ENCODE peak calls at places on chromosomes 12 and 14, in six cellular contexts. R, O, M, B, X and A are unnamed samples.

GRCh38 chr14:69518341-69519101 is 34.0 kb downstream of the PLEKHD1 start:
- DNase-seq in R (no peak), O (no peak), M (no peak), B (no peak), X (peak; percentile 58), A (peak; percentile 39)

GRCh38 chr12:68675098-68675842 is 11.5 kb upstream of the NUP107 start:
- DNase-seq in R (peak; percentile 17), O (no peak), M (peak; percentile 76), B (no peak), X (no peak), A (peak; percentile 13)

GRCh38 chr12:27462851-27463250 is 16.3 kb downstream of the SMCO2 start:
- DNase-seq in R (no peak), O (no peak), M (no peak), B (no peak), X (no peak), A (no peak)

GRCh38 chr12:56593909-56594621 is 36.1 kb downstream of the BAZ2A start:
- DNase-seq in R (peak; percentile 63), O (no peak), M (peak; percentile 66), B (peak; percentile 81), X (peak; percentile 70), A (peak; percentile 62)

GRCh38 chr14:58455593-58456265 is 28.2 kb downstream of the KIAA0586 start:
- DNase-seq in R (no peak), O (no peak), M (no peak), B (peak; percentile 24), X (no peak), A (no peak)

GRCh38 chr14:59199614-59200013 is 11.1 kb downstream of the DAAM1 start:
- DNase-seq in R (no peak), O (no peak), M (no peak), B (no peak), X (no peak), A (no peak)

GRCh38 chr12:80045594-80045993 is 53.7 kb upstream of the OTOGL start:
- DNase-seq in R (no peak), O (no peak), M (no peak), B (peak; percentile 85), X (no peak), A (no peak)

GRCh38 chr12:176321-177181 is 37.4 kb downstream of the SLC6A12 start:
- DNase-seq in R (no peak), O (no peak), M (no peak), B (peak; percentile 61), X (no peak), A (no peak)

GRCh38 chr14:64801800-64802199 is 77.9 kb downstream of the SPTB start:
- DNase-seq in R (peak; percentile 25), O (no peak), M (no peak), B (peak; percentile 17), X (no peak), A (no peak)

GRCh38 chr12:2819810-2820209 is 7.3 kb downstream of the ITFG2 start:
- DNase-seq in R (no peak), O (no peak), M (no peak), B (no peak), X (no peak), A (no peak)

GRCh38 chr14:104386281-104386841 is 193.2 kb upstream of the C14orf180 start:
- DNase-seq in R (no peak), O (no peak), M (peak; percentile 31), B (no peak), X (peak; percentile 18), A (no peak)

GRCh38 chr12:22856120-22856699 is 231.2 kb downstream of the ETNK1 start:
- DNase-seq in R (peak; percentile 12), O (no peak), M (no peak), B (peak; percentile 45), X (no peak), A (peak; percentile 61)

GRCh38 chr12:84315926-84316325 is 596.7 kb downstream of the SLC6A15 start:
- DNase-seq in R (no peak), O (no peak), M (no peak), B (no peak), X (no peak), A (no peak)

GRCh38 chr12:57896437-57897201 is 44.7 kb upstream of the ATP23 start:
- DNase-seq in R (no peak), O (no peak), M (peak; percentile 46), B (peak; percentile 64), X (peak; percentile 79), A (no peak)

GRCh38 chr12:58656254-58657009 is 263.9 kb downstream of the LRIG3 start:
- DNase-seq in R (no peak), O (no peak), M (no peak), B (no peak), X (no peak), A (no peak)

GRCh38 chr12:7994731-7995205 is 37.7 kb upstream of the FOXJ2 start:
- DNase-seq in R (peak; percentile 7), O (no peak), M (no peak), B (peak; percentile 97), X (no peak), A (no peak)

GRCh38 chr14:34302654-34303053 is 159.4 kb downstream of the SPTSSA start:
- DNase-seq in R (no peak), O (no peak), M (no peak), B (no peak), X (no peak), A (no peak)

GRCh38 chr12:66699738-66700482 is 21.0 kb upstream of the GRIP1 start:
- DNase-seq in R (no peak), O (no peak), M (no peak), B (no peak), X (no peak), A (no peak)

GRCh38 chr12:96219700-96220206 is 25.6 kb downstream of the ELK3 start:
- DNase-seq in R (no peak), O (no peak), M (no peak), B (peak; percentile 98), X (peak; percentile 89), A (no peak)

GRCh38 chr12:10771132-10771733 is 31.2 kb downstream of the TAS2R7 start:
- DNase-seq in R (peak; percentile 5), O (no peak), M (no peak), B (peak; percentile 51), X (no peak), A (no peak)

GRCh38 chr12:77816196-77816595 is 14.5 kb upstream of the NAV3 start:
- DNase-seq in R (no peak), O (no peak), M (no peak), B (no peak), X (no peak), A (no peak)

GRCh38 chr14:103311171-103311997 is 22.7 kb upstream of the EIF5 start:
- DNase-seq in R (no peak), O (no peak), M (no peak), B (no peak), X (peak; percentile 22), A (no peak)

GRCh38 chr14:64725360-64725815 is 21.2 kb downstream of the PLEKHG3 start:
- DNase-seq in R (no peak), O (no peak), M (no peak), B (no peak), X (no peak), A (peak; percentile 59)

DNA sequence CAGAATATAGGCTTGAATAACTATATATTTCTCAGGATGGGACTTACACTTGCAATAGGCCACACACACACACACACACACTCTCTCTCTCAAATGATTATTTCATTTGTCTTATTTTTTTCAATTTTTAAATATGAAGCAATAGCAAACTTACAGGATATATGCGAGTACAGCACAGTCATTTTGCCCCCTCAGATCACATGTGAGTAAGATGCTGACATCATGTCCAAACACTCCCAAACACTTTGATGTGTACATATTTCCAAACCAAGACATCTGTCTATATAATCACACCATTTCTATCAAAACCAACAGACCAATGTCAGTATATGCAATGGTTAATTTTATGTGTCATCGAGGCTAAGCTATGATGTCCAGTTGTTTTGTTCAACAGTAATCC is 1535.9 kb upstream of the FLRT2 start:
- DNase-seq in R (no peak), O (no peak), M (no peak), B (peak; percentile 95), X (no peak), A (no peak)
- H3K9me3 ChIP-seq in R (no peaks in the 10 kb centered on the region), O (no peaks in the 10 kb centered on the region), M (no peaks in the 10 kb centered on the region), B (peaks cover 2% of the 10 kb centered on the region), X (no peaks in the 10 kb centered on the region), A (no peaks in the 10 kb centered on the region)

GRCh38 chr12:104230304-104230703 is 14.7 kb downstream of the TXNRD1 start:
- DNase-seq in R (no peak), O (no peak), M (no peak), B (no peak), X (no peak), A (no peak)

GRCh38 chr12:104232609-104233280 is 17.2 kb downstream of the TXNRD1 start:
- DNase-seq in R (no peak), O (no peak), M (no peak), B (no peak), X (no peak), A (no peak)

GRCh38 chr12:104234926-104235499 is 19.4 kb downstream of the TXNRD1 start:
- DNase-seq in R (no peak), O (no peak), M (no peak), B (no peak), X (no peak), A (no peak)

GRCh38 chr12:104226672-104227071 is 11.1 kb downstream of the TXNRD1 start:
- DNase-seq in R (no peak), O (no peak), M (no peak), B (peak; percentile 35), X (no peak), A (no peak)

DNA sequence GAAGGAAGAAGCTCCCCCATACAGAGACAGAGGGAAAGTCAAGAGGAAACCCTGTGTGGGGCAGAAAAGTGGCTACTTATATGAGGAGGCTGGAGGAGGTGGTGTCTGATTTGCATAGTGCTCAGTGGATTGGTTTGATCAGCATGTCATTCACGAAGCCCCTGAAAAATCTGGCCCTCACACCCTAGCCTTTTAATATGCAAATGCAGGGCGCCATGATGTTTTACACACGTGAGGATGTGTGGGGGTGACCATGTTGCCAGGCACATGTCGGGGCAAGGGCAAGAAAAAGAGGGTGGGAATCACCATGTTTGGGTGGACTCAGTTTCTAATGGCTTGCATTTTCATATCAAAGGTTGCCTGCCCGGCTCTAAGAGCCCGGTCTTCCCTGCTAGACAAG is 15.1 kb downstream of the TXNRD1 start:
- DNase-seq in R (no peak), O (no peak), M (no peak), B (no peak), X (no peak), A (peak; percentile 36)
- H3K9me3 ChIP-seq in R (peaks cover 7% of the 10 kb centered on the region), O (peaks cover 36% of the 10 kb centered on the region), M (peaks cover 23% of the 10 kb centered on the region), B (peaks cover 26% of the 10 kb centered on the region), X (peaks cover 40% of the 10 kb centered on the region), A (peaks cover 15% of the 10 kb centered on the region)

GRCh38 chr12:32016680-32017482 is 57.7 kb downstream of the RESF1 start:
- DNase-seq in R (no peak), O (no peak), M (no peak), B (no peak), X (no peak), A (no peak)
- H3K9me3 ChIP-seq in R (no peaks in the 10 kb centered on the region), O (no peaks in the 10 kb centered on the region), M (no peaks in the 10 kb centered on the region), B (no peaks in the 10 kb centered on the region), X (no peaks in the 10 kb centered on the region), A (no peaks in the 10 kb centered on the region)

GRCh38 chr14:20215196-20215595 is 8.3 kb upstream of the OR11H6 start:
- DNase-seq in R (no peak), O (no peak), M (no peak), B (no peak), X (no peak), A (no peak)

GRCh38 chr14:20223410-20223809 is at the start of gene OR11H6:
- DNase-seq in R (no peak), O (no peak), M (no peak), B (no peak), X (no peak), A (no peak)

DNA sequence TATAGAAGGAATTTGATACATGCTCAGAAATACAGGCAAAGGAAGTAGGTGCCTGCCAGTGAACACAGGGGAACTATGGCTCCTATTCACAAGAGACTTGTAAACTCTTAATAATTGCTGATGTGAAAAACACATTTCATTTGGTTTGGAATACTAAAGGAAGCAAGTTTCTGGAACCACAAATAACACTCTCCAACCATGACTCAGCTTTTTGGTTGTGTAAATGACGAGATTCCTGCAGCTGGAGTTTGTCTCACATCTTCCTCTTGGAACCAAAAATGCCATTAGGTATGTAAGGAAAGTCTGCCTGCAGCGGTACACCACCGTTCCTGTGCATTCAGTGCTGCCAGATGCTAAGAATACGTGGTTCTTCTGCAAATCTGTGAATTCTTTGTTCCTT is 4.5 kb upstream of the OR11H6 start:
- DNase-seq in R (no peak), O (no peak), M (no peak), B (no peak), X (no peak), A (no peak)
- H3K9me3 ChIP-seq in R (no peaks in the 10 kb centered on the region), O (no peaks in the 10 kb centered on the region), M (no peaks in the 10 kb centered on the region), B (no peaks in the 10 kb centered on the region), X (no peaks in the 10 kb centered on the region), A (no peaks in the 10 kb centered on the region)